ENCODE peak calls at places on chromosome 21, in seven cellular contexts. M, B, P, W, J, X and N are unnamed samples.

GRCh38 chr21:29334717-29335428 is 36.2 kb downstream of the BACH1 start:
- DNase-seq in W (no peak), J (no peak), P (no peak), M (peak), B (no peak), X (no peak), N (no peak)

GRCh38 chr21:45818276-45818903 is 163.2 kb upstream of the COL6A1 start:
- DNase-seq in B (no peak), J (no peak), X (no peak), P (no peak), W (peak), M (no peak), N (peak)

GRCh38 chr21:42251654-42252053 is 32.7 kb downstream of the ABCG1 start:
- DNase-seq in B (no peak), X (no peak), P (no peak), M (no peak), W (no peak), J (no peak), N (no peak)

GRCh38 chr21:45965084-45965826 is 16.3 kb upstream of the COL6A1 start:
- DNase-seq in M (no peak), B (no peak), P (peak), J (no peak), W (no peak), X (no peak), N (no peak)

GRCh38 chr21:25369524-25370300 is 237.6 kb downstream of the MRPL39 start:
- DNase-seq in X (no peak), M (peak), B (no peak), P (no peak), J (no peak), W (no peak), N (no peak)

GRCh38 chr21:39388038-39388810 is 39.3 kb upstream of the HMGN1 start:
- DNase-seq in X (peak), M (peak), J (peak), B (peak), P (peak), W (no peak), N (peak)

GRCh38 chr21:29187939-29188338 is 57.5 kb downstream of the MAP3K7CL start:
- DNase-seq in B (no peak), M (peak), J (no peak), W (peak), X (no peak), P (no peak), N (no peak)

GRCh38 chr21:43025636-43026180 is 49.9 kb downstream of the CBS start:
- DNase-seq in J (no peak), W (no peak), P (no peak), X (no peak), M (peak), B (no peak), N (no peak)

GRCh38 chr21:39788383-39788782 is 43.4 kb downstream of the IGSF5 start:
- DNase-seq in W (peak), B (no peak), M (peak), P (peak), X (peak), J (peak), N (no peak)

GRCh38 chr21:41091561-41091960 is 76.4 kb upstream of the BACE2 start:
- DNase-seq in P (no peak), J (no peak), X (no peak), M (no peak), B (no peak), W (no peak), N (no peak)

GRCh38 chr21:42040411-42041180 is 30.4 kb upstream of the ZBTB21 start:
- DNase-seq in M (peak), P (no peak), J (peak), B (no peak), W (peak), X (peak), N (no peak)

GRCh38 chr21:46116846-46117585 is 19.1 kb downstream of the COL6A2 start:
- DNase-seq in X (peak), W (no peak), M (no peak), J (peak), B (no peak), P (peak), N (no peak)

GRCh38 chr21:36615274-36615964 is 83.5 kb upstream of the SIM2 start:
- DNase-seq in W (no peak), P (no peak), M (no peak), B (no peak), X (no peak), J (no peak), N (no peak)
- TF ChIP-seq CTCF in W (peak), P (no peak), M (no peak), B (no peak), X (no peak), J (no peak), N (peak)

DNA sequence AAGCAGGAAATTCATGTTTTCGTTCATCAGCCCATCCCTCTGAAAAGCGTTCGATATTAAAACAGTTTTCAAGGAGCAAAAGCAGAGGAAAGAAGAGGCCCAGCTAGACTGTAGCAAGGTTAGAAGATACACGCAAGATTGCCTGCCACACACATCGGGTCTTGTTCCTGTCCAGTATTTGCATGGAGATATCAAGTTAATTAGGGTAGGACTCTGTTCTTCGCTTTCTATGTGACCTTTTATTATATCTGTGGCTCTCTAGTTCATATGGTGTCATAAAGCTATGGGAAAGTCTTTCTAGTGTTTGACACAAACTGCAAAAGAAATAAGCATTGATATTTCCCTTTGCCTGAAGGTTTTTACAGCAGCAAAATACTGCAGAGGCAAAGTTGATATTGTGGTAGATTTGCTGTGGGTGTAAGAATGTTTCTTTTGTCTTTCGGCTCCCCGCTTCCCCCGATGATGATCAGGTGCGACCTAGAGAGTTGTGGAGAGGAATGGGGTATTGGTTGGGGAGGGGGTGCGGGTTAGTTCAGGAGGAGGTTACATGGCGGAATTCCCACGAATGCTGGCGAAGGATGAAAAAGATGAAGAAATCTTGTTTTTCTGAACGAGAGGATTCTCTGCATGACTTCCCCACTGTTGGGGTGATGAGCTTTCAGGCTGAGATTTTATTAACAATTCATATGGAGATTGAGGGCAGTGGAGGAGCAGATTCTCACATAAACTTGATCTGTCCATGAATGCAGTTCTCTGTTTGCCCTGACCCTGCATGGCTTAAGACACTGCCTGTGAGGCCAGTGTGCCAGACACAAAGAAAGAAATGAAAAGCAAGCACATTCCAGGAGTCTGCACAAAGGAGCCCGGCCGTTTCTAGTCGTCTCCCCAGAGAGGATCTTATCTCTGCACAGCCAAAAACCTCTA is 550.1 kb downstream of the USP25 start:
- DNase-seq in X (peak), B (no peak), M (peak), W (no peak), P (peak), J (no peak), N (no peak)
- H3K4me3 ChIP-seq in X (peak), B (no peak), M (peak), W (peak), P (no peak), J (no peak), N (no peak)

GRCh38 chr21:27480841-27481261 is 514.0 kb upstream of the ADAMTS5 start:
- DNase-seq in X (no peak), J (no peak), M (peak), W (no peak), B (no peak), P (no peak), N (peak)

GRCh38 chr21:27477321-27477720 is 510.4 kb upstream of the ADAMTS5 start:
- DNase-seq in J (no peak), B (no peak), W (no peak), P (no peak), X (no peak), M (no peak), N (no peak)

GRCh38 chr21:27475363-27475955 is 508.6 kb upstream of the ADAMTS5 start:
- DNase-seq in J (no peak), W (no peak), X (no peak), B (no peak), P (no peak), M (no peak), N (no peak)

DNA sequence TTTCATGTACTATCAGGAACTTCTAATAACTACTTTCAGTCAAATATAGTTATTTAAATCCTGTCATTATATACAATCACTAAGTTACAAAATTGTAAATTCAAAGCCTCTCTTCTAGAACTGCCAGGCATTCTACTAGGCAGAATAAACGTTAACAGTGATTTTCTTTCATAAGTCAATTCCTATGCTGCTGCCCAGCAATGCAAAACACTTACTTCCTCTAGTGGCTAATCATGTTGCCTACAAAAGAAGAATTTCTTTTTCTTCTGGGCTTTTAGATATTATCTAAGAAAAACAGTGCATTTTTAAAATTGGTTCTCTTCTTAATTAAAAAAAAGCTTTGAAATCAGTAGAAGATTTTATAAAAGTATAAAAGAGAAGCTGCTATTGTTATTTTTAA is 509.8 kb upstream of the ADAMTS5 start:
- DNase-seq in W (no peak), B (no peak), M (peak), J (no peak), P (no peak), X (no peak), N (no peak)
- TF ChIP-seq CTCF in W (peak), B (no peak), M (peak), J (peak), P (no peak), X (peak), N (no peak)

DNA sequence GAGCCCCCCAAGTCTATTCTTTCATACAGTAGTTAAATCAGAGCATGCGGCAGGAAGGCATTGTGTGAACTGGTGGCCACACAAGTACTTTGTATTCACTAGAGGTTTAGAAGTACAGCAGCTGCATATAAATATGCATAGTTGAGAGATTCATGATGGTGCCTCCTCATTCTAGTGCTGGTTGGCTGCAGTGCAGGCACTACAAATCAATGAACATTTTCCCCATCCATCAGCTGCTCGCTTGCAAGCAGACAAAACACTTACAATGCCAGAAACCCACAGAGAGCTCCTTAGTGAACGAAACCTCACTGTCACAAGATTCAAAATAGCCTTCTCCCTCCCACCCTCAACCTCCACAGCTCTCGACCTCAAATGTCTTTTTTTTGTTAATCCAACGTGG is 726.2 kb downstream of the USP25 start:
- DNase-seq in B (no peak), M (peak), X (no peak), W (no peak), P (no peak), J (no peak), N (no peak)
- H3K4me3 ChIP-seq in B (no peak), M (no peak), X (no peak), W (no peak), P (no peak), J (no peak), N (no peak)

GRCh38 chr21:35603471-35603870 is 456.9 kb downstream of the SETD4 start:
- DNase-seq in X (no peak), J (no peak), M (no peak), B (no peak), W (no peak), P (no peak), N (no peak)
- TF ChIP-seq CTCF in X (no peak), J (no peak), M (no peak), B (no peak), W (no peak), P (no peak), N (no peak)

DNA sequence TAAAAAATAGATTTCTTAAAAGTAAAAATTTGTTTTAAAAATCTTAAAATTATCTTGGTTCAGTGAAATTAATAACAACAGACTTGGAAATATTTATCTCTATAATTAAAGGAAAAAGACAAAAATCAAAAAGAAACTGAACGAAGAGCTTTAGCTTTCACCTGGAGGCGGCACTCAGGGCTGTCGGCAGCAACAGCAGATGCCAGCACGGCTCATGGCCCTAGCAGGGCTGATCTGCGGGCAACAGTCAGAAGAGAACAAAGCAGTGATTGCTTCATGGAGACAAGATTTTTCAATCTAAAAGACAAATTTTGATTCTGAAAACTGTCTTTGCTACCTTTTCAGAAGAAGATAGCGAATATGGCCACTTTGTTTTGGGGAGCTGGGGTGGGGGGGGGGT is 22.6 kb downstream of the UBE2G2 start:
- DNase-seq in B (no peak), W (no peak), X (no peak), P (no peak), J (no peak), M (no peak), N (no peak)
- H3K4me3 ChIP-seq in B (no peak), W (no peak), X (no peak), P (no peak), J (no peak), M (no peak), N (no peak)

GRCh38 chr21:33302055-33302454 is 22.7 kb upstream of the IFNAR1 start:
- DNase-seq in J (no peak), M (no peak), B (no peak), X (no peak), P (peak), W (no peak), N (no peak)

GRCh38 chr21:33301632-33302002 is 23.2 kb upstream of the IFNAR1 start:
- DNase-seq in J (no peak), M (no peak), B (no peak), P (no peak), W (no peak), X (no peak), N (no peak)

GRCh38 chr21:33305344-33305671 is 19.5 kb upstream of the IFNAR1 start:
- DNase-seq in W (no peak), B (no peak), M (no peak), P (peak), X (no peak), J (no peak), N (no peak)

GRCh38 chr21:33300701-33301631 is 23.8 kb upstream of the IFNAR1 start:
- DNase-seq in X (no peak), W (no peak), M (no peak), P (peak), B (no peak), J (no peak), N (peak)

GRCh38 chr21:33302796-33303195 is 22.0 kb upstream of the IFNAR1 start:
- DNase-seq in W (no peak), M (no peak), J (no peak), X (no peak), B (no peak), P (peak), N (no peak)
- TF ChIP-seq CTCF in W (no peak), M (no peak), J (no peak), X (no peak), B (no peak), P (no peak), N (no peak)